ENCODE peak calls at places on chromosomes 13 and 19, in eight cellular contexts. One of them, this sample, is unnamed.

GRCh38 chr19:29596885-29597525 is 9.1 kb upstream of the POP4 start:
- DNase-seq in GM23338: peak
- DNase-seq in fibroblast of pulmonary artery: peak
- DNase-seq in heart left ventricle: no peak
- DNase-seq in fibroblast of lung: peak
- DNase-seq in cardiac muscle cell: peak
- DNase-seq in neural progenitor cell: peak
- DNase-seq in keratinocyte: no peak
- DNase-seq in this sample: no peak

GRCh38 chr13:49113526-49114286 is 106.4 kb upstream of the MLNR start:
- DNase-seq in GM23338: no peak
- DNase-seq in fibroblast of pulmonary artery: peak
- DNase-seq in heart left ventricle: no peak
- DNase-seq in fibroblast of lung: peak
- DNase-seq in cardiac muscle cell: peak
- DNase-seq in neural progenitor cell: peak
- DNase-seq in keratinocyte: no peak
- DNase-seq in this sample: no peak

GRCh38 chr19:31560771-31561080 is 211.5 kb upstream of the TSHZ3 start:
- DNase-seq in GM23338: no peak
- DNase-seq in fibroblast of pulmonary artery: no peak
- DNase-seq in heart left ventricle: no peak
- DNase-seq in fibroblast of lung: no peak
- DNase-seq in cardiac muscle cell: no peak
- DNase-seq in neural progenitor cell: no peak
- DNase-seq in keratinocyte: no peak
- DNase-seq in this sample: no peak

GRCh38 chr19:31597616-31598015 is 248.4 kb upstream of the TSHZ3 start:
- DNase-seq in GM23338: no peak
- DNase-seq in fibroblast of pulmonary artery: no peak
- DNase-seq in heart left ventricle: no peak
- DNase-seq in fibroblast of lung: no peak
- DNase-seq in cardiac muscle cell: no peak
- DNase-seq in neural progenitor cell: no peak
- DNase-seq in keratinocyte: no peak
- DNase-seq in this sample: no peak

GRCh38 chr19:43759515-43759914 is 4.8 kb upstream of the SMG9 start:
- DNase-seq in GM23338: peak
- DNase-seq in fibroblast of pulmonary artery: no peak
- DNase-seq in heart left ventricle: no peak
- DNase-seq in fibroblast of lung: peak
- DNase-seq in cardiac muscle cell: peak
- DNase-seq in neural progenitor cell: no peak
- DNase-seq in keratinocyte: peak
- DNase-seq in this sample: peak

GRCh38 chr13:70108276-70108845 is at the start of gene KLHL1:
- DNase-seq in GM23338: peak
- DNase-seq in fibroblast of pulmonary artery: no peak
- DNase-seq in heart left ventricle: no peak
- DNase-seq in fibroblast of lung: no peak
- DNase-seq in cardiac muscle cell: no peak
- DNase-seq in neural progenitor cell: peak
- DNase-seq in keratinocyte: no peak
- DNase-seq in this sample: no peak

GRCh38 chr19:29006057-29006735 is 206.8 kb downstream of the UQCRFS1 start:
- DNase-seq in GM23338: no peak
- DNase-seq in fibroblast of pulmonary artery: peak
- DNase-seq in heart left ventricle: no peak
- DNase-seq in fibroblast of lung: no peak
- DNase-seq in cardiac muscle cell: peak
- DNase-seq in neural progenitor cell: no peak
- DNase-seq in keratinocyte: no peak
- DNase-seq in this sample: no peak

GRCh38 chr19:49362926-49363264 is 679 bp upstream of the TEAD2 start:
- DNase-seq in GM23338: no peak
- DNase-seq in fibroblast of pulmonary artery: peak
- DNase-seq in heart left ventricle: peak
- DNase-seq in fibroblast of lung: no peak
- DNase-seq in cardiac muscle cell: peak
- DNase-seq in neural progenitor cell: no peak
- DNase-seq in keratinocyte: no peak
- DNase-seq in this sample: no peak

GRCh38 chr13:113560645-113561416 is 23.7 kb upstream of the TFDP1 start:
- DNase-seq in GM23338: no peak
- DNase-seq in fibroblast of pulmonary artery: no peak
- DNase-seq in heart left ventricle: no peak
- DNase-seq in fibroblast of lung: no peak
- DNase-seq in cardiac muscle cell: no peak
- DNase-seq in neural progenitor cell: no peak
- DNase-seq in keratinocyte: no peak
- DNase-seq in this sample: no peak

GRCh38 chr19:42233638-42234292 is 8.6 kb downstream of the GSK3A start:
- DNase-seq in GM23338: no peak
- DNase-seq in fibroblast of pulmonary artery: no peak
- DNase-seq in heart left ventricle: no peak
- DNase-seq in fibroblast of lung: no peak
- DNase-seq in cardiac muscle cell: no peak
- DNase-seq in neural progenitor cell: no peak
- DNase-seq in keratinocyte: no peak
- DNase-seq in this sample: no peak

GRCh38 chr13:108561152-108561551 is 68.3 kb upstream of the MYO16 start:
- DNase-seq in GM23338: no peak
- DNase-seq in fibroblast of pulmonary artery: no peak
- DNase-seq in heart left ventricle: no peak
- DNase-seq in fibroblast of lung: no peak
- DNase-seq in cardiac muscle cell: no peak
- DNase-seq in neural progenitor cell: no peak
- DNase-seq in keratinocyte: no peak
- DNase-seq in this sample: no peak

GRCh38 chr13:72304121-72304745 is 423.2 kb downstream of the MZT1 start:
- DNase-seq in GM23338: no peak
- DNase-seq in fibroblast of pulmonary artery: peak
- DNase-seq in heart left ventricle: no peak
- DNase-seq in fibroblast of lung: peak
- DNase-seq in cardiac muscle cell: peak
- DNase-seq in neural progenitor cell: no peak
- DNase-seq in keratinocyte: no peak
- DNase-seq in this sample: no peak

DNA sequence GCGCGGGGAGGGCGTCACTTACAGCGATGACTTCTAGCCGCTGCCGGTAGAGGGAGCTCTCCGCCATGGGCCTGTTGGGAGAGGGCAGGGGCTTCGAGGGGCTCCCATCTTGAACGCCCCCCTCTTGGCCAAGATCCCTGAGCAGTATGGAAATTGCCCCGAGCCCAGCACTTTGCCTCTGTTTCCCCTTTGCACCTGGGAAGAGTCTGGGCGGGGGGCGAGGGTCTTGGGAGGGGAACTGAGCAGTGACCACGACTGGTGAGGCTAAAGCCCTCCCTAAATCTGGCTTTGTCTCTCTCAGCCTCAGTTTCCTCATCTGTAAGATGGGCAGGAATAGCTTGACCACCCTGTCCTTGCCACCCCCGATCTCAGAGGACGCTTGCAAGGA is 2.8 kb downstream of the PALM3 start:
- DNase-seq in GM23338: peak
- DNase-seq in fibroblast of pulmonary artery: no peak
- DNase-seq in heart left ventricle: no peak
- DNase-seq in fibroblast of lung: no peak
- DNase-seq in cardiac muscle cell: peak
- DNase-seq in neural progenitor cell: peak
- DNase-seq in keratinocyte: no peak
- DNase-seq in this sample: peak
- TF ChIP-seq CTCF in GM23338: peak
- TF ChIP-seq CTCF in fibroblast of pulmonary artery: peak
- TF ChIP-seq CTCF in heart left ventricle: peak
- TF ChIP-seq CTCF in fibroblast of lung: peak
- TF ChIP-seq CTCF in cardiac muscle cell: peak
- TF ChIP-seq CTCF in neural progenitor cell: peak
- TF ChIP-seq CTCF in keratinocyte: peak
- TF ChIP-seq CTCF in this sample: peak

DNA sequence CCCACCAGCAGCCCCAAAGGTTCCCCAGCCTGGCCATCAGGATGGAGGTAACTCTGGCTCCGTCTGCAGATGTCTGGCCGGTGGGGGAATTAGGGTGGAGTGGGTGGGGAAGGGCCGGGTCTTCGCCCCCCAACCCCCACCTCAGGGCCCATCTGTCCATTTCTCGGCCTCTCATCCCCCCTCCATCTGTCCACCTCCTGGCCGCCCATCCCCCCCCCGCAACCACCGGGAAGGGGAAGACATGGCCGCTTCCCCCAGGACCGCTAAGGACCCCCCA is 833 bp downstream of the LRFN1 start:
- DNase-seq in GM23338: peak
- DNase-seq in fibroblast of pulmonary artery: no peak
- DNase-seq in heart left ventricle: no peak
- DNase-seq in fibroblast of lung: no peak
- DNase-seq in cardiac muscle cell: no peak
- DNase-seq in neural progenitor cell: no peak
- DNase-seq in keratinocyte: no peak
- DNase-seq in this sample: no peak
- H3K4me3 ChIP-seq in GM23338: peak
- H3K4me3 ChIP-seq in fibroblast of pulmonary artery: peak
- H3K4me3 ChIP-seq in heart left ventricle: no peak
- H3K4me3 ChIP-seq in fibroblast of lung: peak
- H3K4me3 ChIP-seq in cardiac muscle cell: peak
- H3K4me3 ChIP-seq in neural progenitor cell: peak
- H3K4me3 ChIP-seq in keratinocyte: no peak
- H3K4me3 ChIP-seq in this sample: no peak

GRCh38 chr19:45448425-45448756 is 19.4 kb upstream of the FOSB start:
- DNase-seq in GM23338: no peak
- DNase-seq in fibroblast of pulmonary artery: no peak
- DNase-seq in heart left ventricle: no peak
- DNase-seq in fibroblast of lung: no peak
- DNase-seq in cardiac muscle cell: no peak
- DNase-seq in neural progenitor cell: no peak
- DNase-seq in keratinocyte: no peak
- DNase-seq in this sample: no peak
- TF ChIP-seq CTCF in GM23338: no peak
- TF ChIP-seq CTCF in fibroblast of pulmonary artery: no peak
- TF ChIP-seq CTCF in heart left ventricle: no peak
- TF ChIP-seq CTCF in fibroblast of lung: no peak
- TF ChIP-seq CTCF in cardiac muscle cell: no peak
- TF ChIP-seq CTCF in neural progenitor cell: no peak
- TF ChIP-seq CTCF in keratinocyte: no peak
- TF ChIP-seq CTCF in this sample: no peak

DNA sequence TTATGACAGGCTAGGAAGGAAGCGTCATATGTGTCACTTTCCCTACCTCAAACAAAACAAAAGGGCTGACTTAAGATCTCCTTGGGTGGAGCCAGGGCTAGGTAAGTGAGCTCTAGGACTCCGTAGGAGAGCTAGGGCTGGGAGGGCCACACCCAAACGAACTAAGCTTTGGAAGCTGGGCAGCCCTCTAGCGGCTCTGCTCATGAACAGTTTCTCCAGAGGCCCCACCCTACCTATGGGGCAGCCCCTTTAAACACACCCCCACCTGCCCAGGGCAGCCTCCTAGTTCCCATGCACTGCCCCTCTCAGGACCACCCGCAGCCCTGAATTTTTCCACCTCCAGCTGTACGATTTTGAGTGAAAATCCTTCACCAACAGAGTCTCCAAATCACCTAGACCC is 3.5 kb downstream of the PEG3 start:
- DNase-seq in GM23338: no peak
- DNase-seq in fibroblast of pulmonary artery: no peak
- DNase-seq in heart left ventricle: no peak
- DNase-seq in fibroblast of lung: no peak
- DNase-seq in cardiac muscle cell: no peak
- DNase-seq in neural progenitor cell: no peak
- DNase-seq in keratinocyte: no peak
- DNase-seq in this sample: no peak
- H3K4me3 ChIP-seq in GM23338: no peak
- H3K4me3 ChIP-seq in fibroblast of pulmonary artery: no peak
- H3K4me3 ChIP-seq in heart left ventricle: peak
- H3K4me3 ChIP-seq in fibroblast of lung: no peak
- H3K4me3 ChIP-seq in cardiac muscle cell: no peak
- H3K4me3 ChIP-seq in neural progenitor cell: no peak
- H3K4me3 ChIP-seq in keratinocyte: no peak
- H3K4me3 ChIP-seq in this sample: no peak

DNA sequence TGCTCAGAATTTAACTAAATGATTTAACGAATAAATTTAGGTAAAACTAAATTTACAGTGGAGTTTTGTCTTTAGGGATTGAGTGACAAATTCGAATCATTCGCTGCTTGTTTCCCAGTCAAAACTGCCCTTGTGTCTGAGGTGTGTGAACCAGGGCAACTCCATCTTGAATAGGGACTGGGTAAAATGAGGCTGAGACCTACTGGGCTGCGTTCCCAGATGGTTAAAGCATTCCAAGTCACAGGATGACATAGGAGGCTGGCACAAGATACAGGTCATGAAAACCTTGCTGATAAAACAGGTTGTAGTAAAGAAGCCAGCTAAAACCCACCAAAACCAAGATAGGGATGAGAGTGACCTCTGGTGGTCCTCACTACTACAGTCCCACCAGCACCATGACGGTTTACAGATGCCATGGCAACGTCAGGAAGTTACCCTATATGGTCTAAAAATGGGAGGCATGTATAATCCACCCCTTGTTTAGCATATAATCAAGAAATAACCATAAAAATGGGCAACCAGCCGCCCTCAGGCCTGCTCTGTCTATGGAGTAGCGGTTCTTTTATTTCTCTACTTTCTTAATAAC is 10.2 kb upstream of the ANKRD10 start:
- DNase-seq in GM23338: peak
- DNase-seq in fibroblast of pulmonary artery: peak
- DNase-seq in heart left ventricle: no peak
- DNase-seq in fibroblast of lung: no peak
- DNase-seq in cardiac muscle cell: peak
- DNase-seq in neural progenitor cell: peak
- DNase-seq in keratinocyte: no peak
- DNase-seq in this sample: no peak
- TF ChIP-seq CTCF in GM23338: peak
- TF ChIP-seq CTCF in fibroblast of pulmonary artery: peak
- TF ChIP-seq CTCF in heart left ventricle: no peak
- TF ChIP-seq CTCF in fibroblast of lung: peak
- TF ChIP-seq CTCF in cardiac muscle cell: peak
- TF ChIP-seq CTCF in neural progenitor cell: peak
- TF ChIP-seq CTCF in keratinocyte: no peak
- TF ChIP-seq CTCF in this sample: peak

GRCh38 chr19:18744019-18744418 is 47.1 kb downstream of the COMP start:
- DNase-seq in GM23338: no peak
- DNase-seq in fibroblast of pulmonary artery: no peak
- DNase-seq in heart left ventricle: no peak
- DNase-seq in fibroblast of lung: no peak
- DNase-seq in cardiac muscle cell: no peak
- DNase-seq in neural progenitor cell: peak
- DNase-seq in keratinocyte: no peak
- DNase-seq in this sample: no peak

GRCh38 chr19:18741566-18742121 is 49.5 kb downstream of the COMP start:
- DNase-seq in GM23338: no peak
- DNase-seq in fibroblast of pulmonary artery: peak
- DNase-seq in heart left ventricle: no peak
- DNase-seq in fibroblast of lung: no peak
- DNase-seq in cardiac muscle cell: no peak
- DNase-seq in neural progenitor cell: no peak
- DNase-seq in keratinocyte: no peak
- DNase-seq in this sample: no peak

GRCh38 chr19:18743281-18743825 is 47.8 kb downstream of the COMP start:
- DNase-seq in GM23338: no peak
- DNase-seq in fibroblast of pulmonary artery: peak
- DNase-seq in heart left ventricle: peak
- DNase-seq in fibroblast of lung: peak
- DNase-seq in cardiac muscle cell: peak
- DNase-seq in neural progenitor cell: peak
- DNase-seq in keratinocyte: no peak
- DNase-seq in this sample: no peak

GRCh38 chr19:18742324-18742723 is 48.8 kb downstream of the COMP start:
- DNase-seq in GM23338: no peak
- DNase-seq in fibroblast of pulmonary artery: no peak
- DNase-seq in heart left ventricle: no peak
- DNase-seq in fibroblast of lung: no peak
- DNase-seq in cardiac muscle cell: no peak
- DNase-seq in neural progenitor cell: peak
- DNase-seq in keratinocyte: no peak
- DNase-seq in this sample: no peak

GRCh38 chr19:18742838-18743237 is 48.3 kb downstream of the COMP start:
- DNase-seq in GM23338: no peak
- DNase-seq in fibroblast of pulmonary artery: no peak
- DNase-seq in heart left ventricle: no peak
- DNase-seq in fibroblast of lung: no peak
- DNase-seq in cardiac muscle cell: no peak
- DNase-seq in neural progenitor cell: no peak
- DNase-seq in keratinocyte: no peak
- DNase-seq in this sample: no peak
- H3K4me3 ChIP-seq in GM23338: no peak
- H3K4me3 ChIP-seq in fibroblast of pulmonary artery: no peak
- H3K4me3 ChIP-seq in heart left ventricle: no peak
- H3K4me3 ChIP-seq in fibroblast of lung: no peak
- H3K4me3 ChIP-seq in cardiac muscle cell: no peak
- H3K4me3 ChIP-seq in neural progenitor cell: no peak
- H3K4me3 ChIP-seq in keratinocyte: no peak
- H3K4me3 ChIP-seq in this sample: no peak

This sample was measured in GM12865.